ENCODE peak calls at places on chromosome 13, in four cellular contexts. One of them, this sample, is unnamed.

GRCh38 chr13:53151692-53152421 is 123.2 kb downstream of the OLFM4 start:
- DNase-seq in fibroblast of lung: peak
- DNase-seq in fibroblast of mammary gland: peak
- DNase-seq in heart left ventricle: no peak
- DNase-seq in this sample: no peak

GRCh38 chr13:21625366-21625765 is 21.4 kb upstream of the MICU2 start:
- DNase-seq in heart left ventricle: no peak
- DNase-seq in fibroblast of lung: peak
- DNase-seq in fibroblast of mammary gland: peak
- DNase-seq in this sample: peak

GRCh38 chr13:43473437-43473836 is 313.3 kb downstream of the ENOX1 start:
- DNase-seq in heart left ventricle: no peak
- DNase-seq in fibroblast of lung: no peak
- DNase-seq in fibroblast of mammary gland: no peak
- DNase-seq in this sample: no peak

GRCh38 chr13:99601535-99601934 is 100.3 kb downstream of the TM9SF2 start:
- DNase-seq in fibroblast of lung: no peak
- DNase-seq in fibroblast of mammary gland: no peak
- DNase-seq in heart left ventricle: no peak
- DNase-seq in this sample: no peak

GRCh38 chr13:40613192-40613818 is 53.1 kb downstream of the FOXO1 start:
- DNase-seq in heart left ventricle: peak
- DNase-seq in fibroblast of mammary gland: no peak
- DNase-seq in fibroblast of lung: no peak
- DNase-seq in this sample: no peak

GRCh38 chr13:31767175-31767900 is 28.0 kb downstream of the RXFP2 start:
- DNase-seq in heart left ventricle: no peak
- DNase-seq in fibroblast of lung: peak
- DNase-seq in fibroblast of mammary gland: peak
- DNase-seq in this sample: peak

GRCh38 chr13:34412295-34412694 is 529.8 kb upstream of the NBEA start:
- DNase-seq in fibroblast of mammary gland: no peak
- DNase-seq in fibroblast of lung: peak
- DNase-seq in heart left ventricle: no peak
- DNase-seq in this sample: no peak

GRCh38 chr13:70964124-70964523 is 855.9 kb upstream of the KLHL1 start:
- DNase-seq in heart left ventricle: no peak
- DNase-seq in fibroblast of mammary gland: no peak
- DNase-seq in fibroblast of lung: no peak
- DNase-seq in this sample: no peak

GRCh38 chr13:25232937-25233515 is 54.3 kb downstream of the MTMR6 start:
- DNase-seq in fibroblast of mammary gland: peak
- DNase-seq in heart left ventricle: no peak
- DNase-seq in fibroblast of lung: peak
- DNase-seq in this sample: peak

GRCh38 chr13:104577029-104577820 is 1511.0 kb upstream of the SLC10A2 start:
- DNase-seq in heart left ventricle: no peak
- DNase-seq in fibroblast of mammary gland: peak
- DNase-seq in fibroblast of lung: peak
- DNase-seq in this sample: no peak

GRCh38 chr13:104571890-104572229 is 1505.6 kb upstream of the SLC10A2 start:
- DNase-seq in fibroblast of lung: no peak
- DNase-seq in fibroblast of mammary gland: no peak
- DNase-seq in heart left ventricle: no peak
- DNase-seq in this sample: no peak

GRCh38 chr13:104565888-104566287 is 1499.7 kb upstream of the SLC10A2 start:
- DNase-seq in fibroblast of lung: no peak
- DNase-seq in fibroblast of mammary gland: no peak
- DNase-seq in heart left ventricle: no peak
- DNase-seq in this sample: no peak

GRCh38 chr13:104567114-104567513 is 1500.9 kb upstream of the SLC10A2 start:
- DNase-seq in fibroblast of lung: no peak
- DNase-seq in heart left ventricle: no peak
- DNase-seq in fibroblast of mammary gland: no peak
- DNase-seq in this sample: no peak

GRCh38 chr13:104571161-104571889 is 1505.1 kb upstream of the SLC10A2 start:
- DNase-seq in fibroblast of mammary gland: peak
- DNase-seq in heart left ventricle: peak
- DNase-seq in fibroblast of lung: peak
- DNase-seq in this sample: peak
- TF ChIP-seq CTCF in fibroblast of mammary gland: peak
- TF ChIP-seq CTCF in heart left ventricle: peak
- TF ChIP-seq CTCF in fibroblast of lung: peak
- TF ChIP-seq CTCF in this sample: peak

GRCh38 chr13:49448753-49449152 is 4.7 kb downstream of the SETDB2 start:
- DNase-seq in heart left ventricle: no peak
- DNase-seq in fibroblast of lung: no peak
- DNase-seq in fibroblast of mammary gland: no peak
- DNase-seq in this sample: no peak

GRCh38 chr13:49443689-49444516 is at the start of the genes CAB39L and SETDB2:
- DNase-seq in fibroblast of lung: peak
- DNase-seq in heart left ventricle: peak
- DNase-seq in fibroblast of mammary gland: peak
- DNase-seq in this sample: peak

GRCh38 chr13:49443327-49443688 is 556 bp downstream of the CAB39L start:
- DNase-seq in fibroblast of lung: peak
- DNase-seq in fibroblast of mammary gland: peak
- DNase-seq in heart left ventricle: no peak
- DNase-seq in this sample: no peak

GRCh38 chr13:49444517-49445395 is 682 bp downstream of the SETDB2 start:
- DNase-seq in heart left ventricle: no peak
- DNase-seq in fibroblast of lung: peak
- DNase-seq in fibroblast of mammary gland: peak
- DNase-seq in this sample: peak

DNA sequence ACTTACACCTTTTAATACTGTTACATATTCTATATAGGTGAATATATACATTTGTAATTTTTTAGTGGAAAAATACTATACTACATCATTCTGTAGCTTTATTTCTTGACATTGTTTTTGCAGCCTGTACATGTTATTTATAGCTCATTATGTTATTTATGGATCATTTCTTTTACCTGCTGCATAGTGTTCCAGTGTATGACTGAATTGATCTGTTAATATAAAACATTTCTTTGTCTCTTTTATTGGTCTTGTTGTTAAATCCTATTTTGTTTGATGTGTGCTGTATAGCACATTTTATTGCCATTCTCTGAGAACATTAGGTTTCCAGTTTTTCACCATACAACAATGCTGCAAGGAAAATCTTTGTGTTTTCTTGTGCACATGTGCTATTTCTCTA is 2.4 kb downstream of the SETDB2 start:
- DNase-seq in heart left ventricle: no peak
- DNase-seq in fibroblast of mammary gland: no peak
- DNase-seq in fibroblast of lung: no peak
- DNase-seq in this sample: no peak
- H3K4me3 ChIP-seq in heart left ventricle: no peak
- H3K4me3 ChIP-seq in fibroblast of mammary gland: no peak
- H3K4me3 ChIP-seq in fibroblast of lung: no peak
- H3K4me3 ChIP-seq in this sample: no peak

GRCh38 chr13:77827350-77827749 is 91.3 kb downstream of the EDNRB start:
- DNase-seq in fibroblast of mammary gland: no peak
- DNase-seq in heart left ventricle: no peak
- DNase-seq in fibroblast of lung: no peak
- DNase-seq in this sample: no peak
- TF ChIP-seq CTCF in fibroblast of mammary gland: no peak
- TF ChIP-seq CTCF in heart left ventricle: no peak
- TF ChIP-seq CTCF in fibroblast of lung: no peak
- TF ChIP-seq CTCF in this sample: no peak

GRCh38 chr13:27425918-27426630 is 1.7 kb downstream of the GTF3A start:
- DNase-seq in heart left ventricle: peak
- DNase-seq in fibroblast of lung: peak
- DNase-seq in fibroblast of mammary gland: peak
- DNase-seq in this sample: peak
- H3K4me3 ChIP-seq in heart left ventricle: peak
- H3K4me3 ChIP-seq in fibroblast of lung: peak
- H3K4me3 ChIP-seq in fibroblast of mammary gland: peak
- H3K4me3 ChIP-seq in this sample: peak

DNA sequence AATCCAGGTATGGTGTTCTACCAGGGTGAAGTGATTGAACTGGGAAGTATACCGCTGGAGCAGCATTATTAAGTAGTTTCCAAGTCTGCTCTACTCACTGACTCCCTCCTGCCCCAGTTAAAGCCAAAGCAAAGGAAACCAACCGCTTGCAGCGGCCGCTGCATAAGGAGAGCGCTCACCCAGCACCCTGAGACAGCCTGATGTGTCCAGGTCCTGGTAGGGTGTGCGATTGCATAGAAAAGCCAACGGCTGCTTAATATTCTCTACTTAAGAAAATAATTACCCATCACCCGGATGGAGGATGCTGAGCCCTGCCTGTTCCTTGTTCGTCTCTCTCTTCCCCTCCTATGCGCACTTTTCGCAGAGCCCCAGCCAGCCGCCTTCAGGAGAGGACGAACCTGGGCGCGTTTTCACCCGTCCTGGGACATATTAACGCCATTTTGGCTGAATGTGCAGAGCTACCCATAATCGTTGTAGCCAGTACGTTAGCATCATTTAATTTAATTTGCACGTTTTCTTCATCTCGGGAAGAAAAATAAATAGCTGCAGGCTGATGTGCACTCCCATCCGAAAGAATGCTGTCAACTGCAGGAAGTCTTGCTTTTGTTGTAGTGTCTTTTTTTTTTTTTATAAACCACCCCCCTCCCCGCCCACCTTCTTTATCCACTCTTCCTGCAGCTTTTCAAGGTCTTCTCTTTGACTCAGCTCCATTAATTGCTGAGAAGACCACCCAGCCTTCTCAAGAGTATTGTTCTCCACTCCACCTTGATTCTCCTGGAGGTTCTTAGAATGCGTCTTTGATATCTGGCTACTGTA is 214.4 kb downstream of the TEX29 start:
- DNase-seq in fibroblast of mammary gland: no peak
- DNase-seq in fibroblast of lung: no peak
- DNase-seq in heart left ventricle: no peak
- DNase-seq in this sample: no peak
- TF ChIP-seq CTCF in fibroblast of mammary gland: no peak
- TF ChIP-seq CTCF in fibroblast of lung: no peak
- TF ChIP-seq CTCF in heart left ventricle: no peak
- TF ChIP-seq CTCF in this sample: no peak

DNA sequence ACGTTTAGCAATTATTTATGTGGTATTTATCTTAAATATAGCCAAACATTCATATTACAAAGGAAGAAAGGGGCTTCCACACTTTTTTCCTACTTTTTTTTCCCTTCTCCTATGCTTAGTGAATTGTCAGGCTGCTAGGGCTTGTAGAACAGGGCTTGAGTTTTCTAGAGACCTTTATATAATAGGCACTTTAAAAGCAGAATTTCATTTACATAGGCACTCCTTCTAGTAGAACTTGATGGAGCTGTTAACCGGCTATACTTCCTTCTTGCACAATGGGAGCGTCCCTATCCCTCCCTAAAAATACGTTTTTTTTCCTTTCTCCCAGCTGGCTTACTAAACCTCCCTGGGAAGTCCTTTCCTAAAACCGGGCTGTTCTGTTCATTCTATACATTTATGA is 1.1 kb downstream of the TRIM13 start:
- DNase-seq in fibroblast of lung: no peak
- DNase-seq in fibroblast of mammary gland: peak
- DNase-seq in heart left ventricle: no peak
- DNase-seq in this sample: no peak
- H3K4me3 ChIP-seq in fibroblast of lung: peak
- H3K4me3 ChIP-seq in fibroblast of mammary gland: peak
- H3K4me3 ChIP-seq in heart left ventricle: peak
- H3K4me3 ChIP-seq in this sample: peak

GRCh38 chr13:28679628-28680027 is 20.7 kb downstream of the POMP start:
- DNase-seq in fibroblast of lung: peak
- DNase-seq in fibroblast of mammary gland: peak
- DNase-seq in heart left ventricle: no peak
- DNase-seq in this sample: peak
- TF ChIP-seq CTCF in fibroblast of lung: no peak
- TF ChIP-seq CTCF in fibroblast of mammary gland: peak
- TF ChIP-seq CTCF in heart left ventricle: peak
- TF ChIP-seq CTCF in this sample: peak

DNA sequence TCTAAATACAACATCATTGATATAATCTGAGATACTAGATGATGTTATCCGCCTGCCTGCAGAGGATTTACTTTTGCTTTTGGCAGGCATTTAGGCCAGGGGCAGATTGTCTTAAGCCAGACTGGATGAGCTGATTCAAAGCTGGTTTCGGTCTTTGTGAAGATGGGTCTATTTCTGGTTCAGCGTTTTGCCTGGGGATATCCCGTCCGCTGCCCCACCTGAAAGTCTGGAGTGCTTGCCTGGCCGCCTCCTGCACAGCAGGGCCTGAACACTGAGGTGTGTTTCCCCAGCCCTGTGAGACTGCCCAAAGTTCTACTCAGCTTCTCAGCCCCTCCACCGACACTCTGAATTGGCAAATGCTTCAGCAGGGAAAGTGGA is 149.7 kb downstream of the KATNAL1 start:
- DNase-seq in fibroblast of lung: no peak
- DNase-seq in fibroblast of mammary gland: no peak
- DNase-seq in heart left ventricle: no peak
- DNase-seq in this sample: no peak
- H3K4me3 ChIP-seq in fibroblast of lung: no peak
- H3K4me3 ChIP-seq in fibroblast of mammary gland: no peak
- H3K4me3 ChIP-seq in heart left ventricle: no peak
- H3K4me3 ChIP-seq in this sample: no peak

GRCh38 chr13:54536112-54536511 is 1507.5 kb downstream of the OLFM4 start:
- DNase-seq in fibroblast of mammary gland: no peak
- DNase-seq in heart left ventricle: no peak
- DNase-seq in fibroblast of lung: no peak
- DNase-seq in this sample: no peak
- TF ChIP-seq CTCF in fibroblast of mammary gland: no peak
- TF ChIP-seq CTCF in heart left ventricle: no peak
- TF ChIP-seq CTCF in fibroblast of lung: no peak
- TF ChIP-seq CTCF in this sample: no peak